ENCODE peak calls at places on chromosomes 7 and 10, in four cellular contexts. Z is HFFc6; J is stimulated activated CD8-positive, alpha-beta memory T cell treated with anti-CD3 and anti-CD28 coated beads, Interleukin-12 subunit alpha, Interleukin-12 subunit beta, amount 100 ng/mL, for 4 hours; O is activated CD8-positive, alpha-beta memory T cell treated with anti-CD3 and anti-CD28 coated beads for 24 hours. X is an unnamed sample.

GRCh38 chr7:604038-604883 is 84.6 kb upstream of the PDGFA start:
- DNase-seq in J (peak), O (peak), Z (no peak), X (peak)

GRCh38 chr10:130203626-130204025 is 67.4 kb downstream of the GLRX3 start:
- DNase-seq in Z (no peak), J (no peak), O (no peak), X (no peak)

GRCh38 chr7:101494602-101495329 is 132.1 kb downstream of the COL26A1 start:
- DNase-seq in O (no peak), Z (no peak), J (no peak), X (no peak)

GRCh38 chr7:79050592-79050991 is 402.9 kb downstream of the MAGI2 start:
- DNase-seq in O (no peak), J (no peak), Z (peak), X (peak)

GRCh38 chr7:117993377-117994003 is 120.2 kb upstream of the CTTNBP2 start:
- DNase-seq in J (no peak), O (no peak), Z (no peak), X (peak)

GRCh38 chr7:112501958-112502503 is 21.2 kb downstream of the LSMEM1 start:
- DNase-seq in J (no peak), Z (no peak), O (no peak), X (no peak)

GRCh38 chr10:10786334-10787090 is 231.2 kb upstream of the CELF2 start:
- DNase-seq in J (no peak), Z (no peak), O (no peak), X (peak)

GRCh38 chr10:102421645-102422585 is 1.3 kb downstream of the FBXL15 start:
- DNase-seq in J (no peak), O (peak), Z (no peak), X (peak)

GRCh38 chr7:149854611-149855367 is 16.6 kb downstream of the ZNF862 start:
- DNase-seq in J (no peak), Z (peak), O (no peak), X (peak)

GRCh38 chr7:143042159-143042820 is 9.9 kb upstream of the OR6V1 start:
- DNase-seq in Z (no peak), J (no peak), O (no peak), X (no peak)

GRCh38 chr7:14073543-14073942 is 84.1 kb upstream of the ETV1 start:
- DNase-seq in Z (no peak), O (no peak), J (no peak), X (peak)

GRCh38 chr7:92926697-92927044 is 90.3 kb upstream of the CDK6 start:
- DNase-seq in J (no peak), O (no peak), Z (no peak), X (no peak)

GRCh38 chr7:1142051-1142635 is 17.9 kb downstream of the ZFAND2A start:
- DNase-seq in Z (no peak), O (no peak), J (no peak), X (no peak)

GRCh38 chr7:98902523-98902922 is 24.2 kb downstream of the TRRAP start:
- DNase-seq in J (no peak), O (no peak), Z (no peak), X (no peak)

GRCh38 chr7:99372275-99373085 is 2.0 kb upstream of the ARPC1B start:
- DNase-seq in O (no peak), Z (peak), J (no peak), X (no peak)

GRCh38 chr7:99894738-99895137 is 17.9 kb upstream of the OR2AE1 start:
- DNase-seq in O (no peak), Z (no peak), J (no peak), X (no peak)

GRCh38 chr10:16519250-16519907 is 2.3 kb downstream of the C1QL3 start:
- DNase-seq in O (no peak), J (no peak), Z (no peak), X (no peak)

GRCh38 chr7:45657136-45657889 is 83.1 kb downstream of the ADCY1 start:
- DNase-seq in J (no peak), Z (no peak), O (peak), X (no peak)

GRCh38 chr10:33143160-33143728 is 185.2 kb upstream of the ITGB1 start:
- DNase-seq in O (peak), Z (peak), J (peak), X (no peak)

GRCh38 chr10:118965636-118966035 is 63.9 kb upstream of the NANOS1 start:
- DNase-seq in Z (no peak), J (no peak), O (no peak), X (no peak)

GRCh38 chr7:80666376-80666775 is 27.9 kb downstream of the CD36 start:
- DNase-seq in O (no peak), Z (no peak), J (no peak), X (no peak)

GRCh38 chr10:71974489-71975011 is 10.4 kb downstream of the CHST3 start:
- DNase-seq in J (no peak), Z (peak), O (peak), X (no peak)

GRCh38 chr10:31034041-31034918 is 2.6 kb upstream of the ZNF438 start:
- DNase-seq in J (no peak), Z (peak), O (no peak), X (peak)

GRCh38 chr7:26958834-26959233 is 94.4 kb upstream of the SKAP2 start:
- DNase-seq in O (no peak), J (no peak), Z (peak), X (no peak)

GRCh38 chr7:119175916-119176627 is 951.6 kb downstream of the ANKRD7 start:
- DNase-seq in O (no peak), J (no peak), Z (peak), X (peak)

GRCh38 chr7:75888464-75889222 is 9.8 kb downstream of the RHBDD2 start:
- DNase-seq in J (no peak), O (no peak), Z (no peak), X (no peak)

GRCh38 chr10:11824825-11825224 is 1.7 kb downstream of the PROSER2 start:
- DNase-seq in O (no peak), Z (no peak), J (no peak), X (peak)

GRCh38 chr7:80929619-80930018 is 10.8 kb upstream of the SEMA3C start:
- DNase-seq in O (no peak), Z (peak), J (no peak), X (no peak)

GRCh38 chr10:129966370-129966769 is 2.3 kb upstream of the EBF3 start:
- DNase-seq in Z (no peak), O (no peak), J (no peak), X (no peak)

GRCh38 chr7:156178214-156178613 is 366.0 kb upstream of the SHH start:
- DNase-seq in J (no peak), Z (no peak), O (peak), X (no peak)

X was measured in OCI-M1.